ENCODE peak calls at places on chromosomes 3 and 15, in five cellular contexts. C, H, A, V and S are unnamed samples.
A peak's percentile ranks its signal among the peaks of the same experiment; 100 is the strongest.

GRCh38 chr3:30659270-30660127 is 53.1 kb downstream of the TGFBR2 start:
- DNase-seq in C (peak; percentile 97), H (no peak), A (no peak), V (no peak), S (peak; percentile 78)

GRCh38 chr3:24741506-24741905 is 246.9 kb upstream of the THRB start:
- DNase-seq in C (no peak), H (no peak), A (no peak), V (no peak), S (no peak)

GRCh38 chr3:79005084-79005483 is 762.7 kb downstream of the ROBO1 start:
- DNase-seq in C (no peak), H (no peak), A (no peak), V (no peak), S (no peak)

GRCh38 chr3:197151562-197151961 is 121.9 kb upstream of the MELTF start:
- DNase-seq in C (peak; percentile 78), H (no peak), A (no peak), V (peak; percentile 65), S (peak; percentile 28)

GRCh38 chr3:15271785-15272381 is 60.5 kb downstream of the SH3BP5 start:
- DNase-seq in C (no peak), H (no peak), A (peak; percentile 90), V (no peak), S (no peak)

GRCh38 chr15:40108061-40108854 is 421 bp downstream of the BMF start:
- DNase-seq in C (peak; percentile 55), H (peak; percentile 66), A (no peak), V (no peak), S (no peak)

GRCh38 chr15:36472672-36473071 is 106.8 kb upstream of the CDIN1 start:
- DNase-seq in C (peak; percentile 35), H (no peak), A (no peak), V (no peak), S (no peak)

GRCh38 chr3:195077611-195078540 is 193.1 kb downstream of the XXYLT1 start:
- DNase-seq in C (no peak), H (peak; percentile 56), A (no peak), V (no peak), S (no peak)

GRCh38 chr3:63857311-63857710 is 6.3 kb downstream of the THOC7 start:
- DNase-seq in C (no peak), H (no peak), A (no peak), V (no peak), S (no peak)

GRCh38 chr3:56802793-56803192 is 1.0 kb upstream of the ARHGEF3 start:
- DNase-seq in C (no peak), H (no peak), A (no peak), V (no peak), S (no peak)

GRCh38 chr3:185430375-185430774 is 67.4 kb downstream of the MAP3K13 start:
- DNase-seq in C (no peak), H (no peak), A (no peak), V (no peak), S (no peak)

GRCh38 chr15:69502470-69503045 is 49.9 kb downstream of the RPLP1 start:
- DNase-seq in C (no peak), H (no peak), A (no peak), V (no peak), S (no peak)

GRCh38 chr15:74380361-74381189 is 13.1 kb upstream of the CYP11A1 start:
- DNase-seq in C (no peak), H (no peak), A (no peak), V (no peak), S (no peak)

GRCh38 chr3:196968233-196969000 is at the start of gene PIGZ:
- DNase-seq in C (no peak), H (peak; percentile 86), A (no peak), V (peak; percentile 77), S (no peak)

GRCh38 chr3:117927831-117928230 is 1106.8 kb downstream of the IGSF11 start:
- DNase-seq in C (peak; percentile 19), H (no peak), A (no peak), V (no peak), S (no peak)

GRCh38 chr3:5188419-5189405 is 1.2 kb downstream of the EDEM1 start:
- DNase-seq in C (peak; percentile 17), H (peak; percentile 41), A (no peak), V (peak; percentile 78), S (peak; percentile 68)

GRCh38 chr3:50136714-50137405 is 18.3 kb upstream of the SEMA3F start:
- DNase-seq in C (no peak), H (peak; percentile 39), A (no peak), V (no peak), S (no peak)

GRCh38 chr3:120855665-120856437 is 52.2 kb upstream of the STXBP5L start:
- DNase-seq in C (peak; percentile 74), H (no peak), A (no peak), V (no peak), S (no peak)

GRCh38 chr3:132682201-132682600 is 22.1 kb downstream of the UBA5 start:
- DNase-seq in C (no peak), H (no peak), A (no peak), V (no peak), S (no peak)
- TF ChIP-seq MXI1 in C (no peak), H (no peak), A (no peak), V (no peak), S (no peak)

DNA sequence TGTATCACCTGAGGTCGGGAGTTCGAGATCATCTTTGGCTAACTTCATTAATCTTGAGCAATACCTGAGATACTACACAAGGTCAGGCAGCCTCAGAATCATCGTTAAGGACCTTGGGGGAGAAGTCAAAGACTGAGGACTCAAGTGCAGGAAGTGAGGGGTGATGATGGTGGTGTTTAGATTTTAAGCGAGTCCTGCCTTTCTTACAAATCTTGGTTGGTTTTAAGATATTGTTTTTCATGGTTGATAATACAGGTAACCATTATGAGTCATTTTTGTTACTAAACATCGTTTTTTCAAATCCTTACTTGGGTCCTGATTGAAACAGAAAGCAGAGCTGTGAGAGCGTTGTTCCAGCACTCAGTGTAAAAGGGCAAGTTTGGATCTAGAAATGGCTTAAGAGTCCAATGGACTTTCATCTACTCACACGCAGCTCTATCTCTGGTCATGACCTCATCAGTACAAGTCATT is 4.1 kb downstream of the RASGRP1 start:
- DNase-seq in C (no peak), H (no peak), A (no peak), V (no peak), S (no peak)
- H3K4me3 ChIP-seq in C (no peak overlapping the region), H (no peak overlapping the region), A (peak overlapping the region; percentile 75), V (no peak overlapping the region), S (no peak overlapping the region)

GRCh38 chr3:178022599-178022998 is 513.6 kb upstream of the KCNMB2 start:
- DNase-seq in C (peak; percentile 25), H (no peak), A (no peak), V (peak; percentile 4), S (no peak)
- TF ChIP-seq MXI1 in C (no peak), H (no peak), A (no peak), V (no peak), S (no peak)

GRCh38 chr15:81163961-81164800 is 30.1 kb downstream of the CFAP161 start:
- DNase-seq in C (peak; percentile 95), H (no peak), A (no peak), V (peak; percentile 85), S (no peak)
- H3K4me3 ChIP-seq in C (no peak overlapping the region), H (no peak overlapping the region), A (no peak overlapping the region), V (no peak overlapping the region), S (no peak overlapping the region)

DNA sequence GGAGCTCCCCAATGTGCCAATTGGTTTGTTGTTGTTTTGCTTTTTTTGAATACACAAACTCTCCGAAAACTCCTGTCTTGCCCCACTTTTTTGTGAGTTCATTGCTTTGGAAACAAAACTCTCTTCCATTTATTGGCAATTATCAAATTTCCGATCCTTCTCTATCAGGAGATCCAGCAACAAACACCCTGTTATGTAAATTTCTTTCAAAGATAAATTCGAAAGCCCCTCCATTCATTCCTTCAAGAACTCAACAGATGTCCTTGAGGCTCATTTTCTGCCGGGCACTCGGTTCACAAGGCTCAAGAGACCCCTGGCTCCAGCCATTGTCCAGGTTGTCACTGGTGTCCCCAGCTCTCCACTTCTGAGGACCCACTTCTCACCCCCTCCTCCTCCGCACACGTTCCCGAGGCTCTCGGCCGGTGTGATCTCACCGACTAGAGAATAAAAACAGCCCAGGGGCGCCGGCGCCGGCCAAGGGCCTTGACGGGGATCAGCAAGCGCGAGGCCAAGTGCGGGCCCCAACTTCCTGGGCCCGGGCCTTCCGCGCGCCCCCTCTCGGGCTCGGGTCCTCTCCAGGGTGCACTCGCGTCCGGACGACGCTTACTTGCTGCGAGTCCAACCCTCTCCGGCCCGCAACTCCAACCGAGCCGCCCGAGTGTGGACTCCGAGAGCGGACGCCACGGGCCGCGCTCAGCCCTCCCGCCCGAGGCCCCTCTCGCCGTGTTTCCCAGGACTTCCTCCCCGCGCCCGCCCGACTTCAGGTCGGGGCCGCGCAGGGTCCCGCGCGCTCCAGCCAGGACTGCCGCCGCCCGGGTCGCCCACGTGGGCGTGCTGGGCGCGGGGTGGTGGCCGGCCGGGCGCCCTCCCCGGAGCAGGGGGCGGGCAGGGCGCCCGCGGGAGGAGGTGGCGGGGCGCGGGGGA is 533 bp upstream of the SMAD3 start:
- DNase-seq in C (no peak), H (no peak), A (no peak), V (peak; percentile 78), S (peak; percentile 67)
- TF ChIP-seq MXI1 in C (no peak), H (no peak), A (no peak), V (no peak), S (peak; percentile 77)